ENCODE peak calls at places on chromosomes 12 and 14, in six cellular contexts. S is IMR-90, V is A549, E is K562, B is HepG2, K is H1. Q is an unnamed sample.

GRCh38 chr12:78099806-78100205 is 269.1 kb downstream of the NAV3 start:
- DNase-seq in S (no peak), V (no peak), B (no peak), K (no peak), E (no peak), Q (no peak)

GRCh38 chr12:120760349-120761245 is 35.0 kb downstream of the ACADS start:
- DNase-seq in V (no peak), E (no peak), B (no peak), K (no peak), S (no peak), Q (no peak)

GRCh38 chr14:106843376-106843775 is 1317.0 kb downstream of the TMEM121 start:
- DNase-seq in K (no peak), E (no peak), V (no peak), B (no peak), S (no peak), Q (no peak)

GRCh38 chr12:53451661-53452158 is at the start of gene PCBP2:
- DNase-seq in S (peak), V (peak), K (peak), E (peak), B (peak), Q (peak)

GRCh38 chr12:28585146-28585545 is 394.9 kb downstream of the CCDC91 start:
- DNase-seq in K (no peak), S (no peak), B (no peak), E (no peak), V (no peak), Q (no peak)

GRCh38 chr12:102950950-102951490 is 6.5 kb upstream of the ASCL1 start:
- DNase-seq in K (no peak), B (no peak), E (no peak), S (no peak), V (no peak), Q (no peak)

GRCh38 chr12:104219908-104220404 is 4.4 kb downstream of the TXNRD1 start:
- DNase-seq in S (peak), E (peak), V (peak), B (peak), K (peak), Q (peak)

GRCh38 chr12:53740130-53740491 is 11.7 kb downstream of the CISTR start:
- DNase-seq in E (peak), B (no peak), S (no peak), V (no peak), K (no peak), Q (no peak)

GRCh38 chr12:54882074-54882473 is 27.8 kb downstream of the MUCL1 start:
- DNase-seq in B (no peak), K (no peak), V (no peak), E (no peak), S (no peak), Q (no peak)

GRCh38 chr12:124525455-124525854 is 42.0 kb downstream of the NCOR2 start:
- DNase-seq in S (no peak), V (no peak), K (no peak), E (no peak), B (no peak), Q (peak)

GRCh38 chr12:18752947-18753346 is 15.0 kb downstream of the CAPZA3 start:
- DNase-seq in K (no peak), E (no peak), S (no peak), V (no peak), B (no peak), Q (no peak)

GRCh38 chr12:47394070-47394469 is 311.8 kb downstream of the RPAP3 start:
- DNase-seq in K (no peak), S (no peak), V (peak), B (no peak), E (no peak), Q (no peak)

GRCh38 chr14:69010632-69011031 is 31.5 kb upstream of the ACTN1 start:
- DNase-seq in E (no peak), K (no peak), V (peak), B (no peak), S (no peak), Q (no peak)

GRCh38 chr14:90521121-90521929 is 124.5 kb downstream of the CALM1 start:
- DNase-seq in B (no peak), K (no peak), S (no peak), V (no peak), E (no peak), Q (no peak)

GRCh38 chr12:50614167-50614762 is 109.5 kb downstream of the DIP2B start:
- DNase-seq in E (peak), K (no peak), V (no peak), S (peak), B (no peak), Q (no peak)

GRCh38 chr12:128068211-128068610 is 198.8 kb upstream of the TMEM132C start:
- DNase-seq in V (no peak), B (no peak), K (no peak), S (no peak), E (no peak), Q (no peak)

GRCh38 chr12:95942532-95943230 is at the start of gene CCDC38:
- DNase-seq in K (peak), V (peak), S (peak), E (peak), B (peak), Q (peak)

GRCh38 chr14:67622675-67623074 is 3.0 kb downstream of the ARG2 start:
- DNase-seq in B (peak), K (no peak), V (peak), E (peak), S (peak), Q (no peak)

GRCh38 chr12:95615735-95616134 is 64.5 kb upstream of the USP44 start:
- DNase-seq in B (no peak), V (no peak), K (no peak), S (peak), E (no peak), Q (no peak)

GRCh38 chr14:67557118-67557517 is 24.0 kb downstream of the PLEKHH1 start:
- DNase-seq in V (peak), E (no peak), S (peak), K (no peak), B (peak), Q (no peak)

GRCh38 chr14:49972840-49973239 is 80.0 kb downstream of the ARF6 start:
- DNase-seq in S (peak), E (no peak), B (peak), K (no peak), V (peak), Q (no peak)

GRCh38 chr12:95763809-95764253 is 26.7 kb downstream of the NTN4 start:
- DNase-seq in V (peak), K (no peak), S (peak), E (no peak), B (peak), Q (no peak)

GRCh38 chr14:85702937-85703336 is 173.0 kb downstream of the FLRT2 start:
- DNase-seq in E (no peak), S (peak), V (no peak), K (no peak), B (no peak), Q (no peak)

GRCh38 chr14:69928111-69928523 is 48.9 kb downstream of the SMOC1 start:
- DNase-seq in S (peak), V (peak), B (no peak), K (no peak), E (no peak), Q (no peak)

GRCh38 chr14:75279153-75279738 is 618 bp downstream of the FOS start:
- DNase-seq in K (no peak), B (no peak), V (peak), E (peak), S (peak), Q (peak)

GRCh38 chr12:80837342-80837978 is 100.3 kb downstream of the LIN7A start:
- DNase-seq in V (peak), S (peak), K (no peak), B (peak), E (peak), Q (peak)

GRCh38 chr14:75985618-75986438 is at the start of gene IFT43:
- DNase-seq in E (peak), B (no peak), K (peak), V (peak), S (peak), Q (peak)

GRCh38 chr12:3187846-3188755 is 110.9 kb downstream of the TSPAN9 start:
- DNase-seq in K (no peak), S (no peak), V (no peak), E (no peak), B (no peak), Q (no peak)

GRCh38 chr12:106428379-106428778 is 70.8 kb downstream of the POLR3B start:
- DNase-seq in S (peak), K (no peak), E (no peak), V (no peak), B (no peak), Q (no peak)

GRCh38 chr14:57058319-57058718 is 210.4 kb downstream of the EXOC5 start:
- DNase-seq in E (no peak), B (no peak), S (no peak), V (no peak), K (no peak), Q (no peak)

GRCh38 chr14:94114589-94115067 is 4.1 kb downstream of the IFI27 start:
- DNase-seq in V (no peak), B (no peak), E (no peak), K (no peak), S (no peak), Q (no peak)

GRCh38 chr14:64196668-64197411 is 97.3 kb downstream of the ESR2 start:
- DNase-seq in K (peak), E (no peak), B (no peak), V (no peak), S (peak), Q (peak)

GRCh38 chr14:24132976-24133375 is 2.5 kb downstream of the FITM1 start:
- DNase-seq in V (no peak), B (no peak), E (no peak), S (no peak), K (no peak), Q (no peak)

GRCh38 chr12:45303955-45304354 is 88.1 kb downstream of the ANO6 start:
- DNase-seq in V (no peak), E (no peak), S (no peak), K (no peak), B (no peak), Q (no peak)

GRCh38 chr12:92041742-92042141 is 103.9 kb downstream of the BTG1 start:
- DNase-seq in E (no peak), B (no peak), V (no peak), K (no peak), S (peak), Q (no peak)

GRCh38 chr12:56803750-56804149 is 40.6 kb downstream of the HSD17B6 start:
- DNase-seq in K (no peak), E (no peak), S (no peak), V (no peak), B (no peak), Q (no peak)

GRCh38 chr12:22858849-22859569 is 234.0 kb downstream of the ETNK1 start:
- DNase-seq in V (no peak), E (no peak), K (no peak), B (no peak), S (peak), Q (no peak)

GRCh38 chr14:73058923-73059311 is 583 bp downstream of the RBM25 start:
- DNase-seq in E (no peak), B (peak), S (peak), V (peak), K (peak), Q (peak)
- TF ChIP-seq USF2 in E (no peak), B (no peak), S (no peak), V (no peak), K (no peak), Q (no peak)

GRCh38 chr14:35231207-35231755 is 60.9 kb upstream of the PSMA6 start:
- DNase-seq in B (no peak), E (no peak), S (no peak), V (no peak), K (no peak), Q (no peak)
- TF ChIP-seq USF2 in B (no peak), E (no peak), S (no peak), V (no peak), K (no peak), Q (no peak)

GRCh38 chr12:68612245-68612644 is 1.5 kb downstream of the RAP1B start:
- DNase-seq in B (no peak), S (peak), E (peak), K (no peak), V (no peak), Q (no peak)

GRCh38 chr12:68608191-68608590 is 2.5 kb upstream of the RAP1B start:
- DNase-seq in V (no peak), B (no peak), S (no peak), E (no peak), K (no peak), Q (no peak)

GRCh38 chr12:68611094-68611818 is 557 bp downstream of the RAP1B start:
- DNase-seq in S (peak), B (no peak), V (peak), E (peak), K (peak), Q (peak)

GRCh38 chr12:68610435-68611093 is at the start of gene RAP1B:
- DNase-seq in K (peak), S (peak), B (peak), E (peak), V (peak), Q (peak)

GRCh38 chr12:68609955-68610434 is 704 bp upstream of the RAP1B start:
- DNase-seq in V (peak), S (peak), E (no peak), K (no peak), B (no peak), Q (peak)
- TF ChIP-seq USF2 in V (no peak), S (no peak), E (no peak), K (no peak), B (no peak), Q (no peak)

GRCh38 chr12:122166422-122167327 is 7.3 kb downstream of the IL31 start:
- DNase-seq in B (no peak), V (no peak), K (no peak), E (no peak), S (no peak), Q (no peak)
- TF ChIP-seq USF2 in B (no peak), V (no peak), K (no peak), E (no peak), S (no peak), Q (no peak)

DNA sequence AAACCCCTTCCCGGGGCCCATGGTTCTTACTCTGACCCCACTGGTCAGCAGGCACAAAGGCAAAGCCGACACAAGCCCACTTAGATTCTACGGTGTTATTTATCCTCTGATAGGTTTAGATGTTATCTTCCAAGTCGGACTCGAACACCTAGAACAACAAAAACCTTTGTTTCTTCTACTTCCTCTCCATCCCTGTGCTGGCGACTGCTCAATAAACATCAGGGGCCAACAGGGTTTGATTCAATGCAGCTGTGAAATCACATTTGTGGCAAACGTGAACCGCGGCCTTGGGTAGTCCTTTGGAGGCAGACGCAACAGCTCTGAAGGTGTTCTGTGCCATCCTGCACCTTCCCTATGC is 87.1 kb downstream of the CHGA start:
- DNase-seq in K (no peak), B (peak), S (no peak), E (no peak), V (no peak), Q (no peak)
- TF ChIP-seq USF2 in K (no peak), B (no peak), S (no peak), E (no peak), V (no peak), Q (no peak)

DNA sequence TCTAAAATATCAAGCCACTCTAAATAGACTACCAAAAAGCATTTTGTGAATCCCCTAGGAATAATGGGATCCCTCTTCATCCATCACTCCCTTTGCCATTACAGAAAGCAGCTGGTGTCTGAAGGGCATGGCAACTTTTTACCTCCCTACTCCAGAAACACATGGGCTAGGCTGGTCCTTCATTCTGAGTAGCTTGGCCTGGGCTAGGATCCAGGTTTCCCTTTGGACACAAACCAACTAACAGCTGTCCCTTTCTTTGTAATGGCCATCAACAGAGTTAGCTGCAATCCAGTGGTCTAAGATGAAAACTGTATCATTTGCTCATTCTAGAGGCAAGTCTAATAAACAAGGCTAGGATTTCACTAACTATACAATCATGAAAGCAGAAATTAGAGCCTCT is 7.4 kb downstream of the GRIN2B start:
- DNase-seq in V (no peak), E (no peak), K (no peak), S (no peak), B (no peak), Q (no peak)
- TF ChIP-seq USF2 in V (no peak), E (no peak), K (no peak), S (no peak), B (no peak), Q (no peak)

GRCh38 chr12:25828188-25828587 is 130.3 kb upstream of the RASSF8 start:
- DNase-seq in B (no peak), V (no peak), K (no peak), E (no peak), S (no peak), Q (no peak)

GRCh38 chr12:25827141-25827540 is 131.3 kb upstream of the RASSF8 start:
- DNase-seq in B (no peak), K (no peak), E (no peak), S (no peak), V (no peak), Q (no peak)

GRCh38 chr12:25827747-25828146 is 130.7 kb upstream of the RASSF8 start:
- DNase-seq in K (no peak), V (no peak), B (no peak), S (peak), E (no peak), Q (no peak)

GRCh38 chr12:25830456-25830855 is 128.0 kb upstream of the RASSF8 start:
- DNase-seq in E (no peak), V (no peak), B (no peak), S (no peak), K (no peak), Q (no peak)

DNA sequence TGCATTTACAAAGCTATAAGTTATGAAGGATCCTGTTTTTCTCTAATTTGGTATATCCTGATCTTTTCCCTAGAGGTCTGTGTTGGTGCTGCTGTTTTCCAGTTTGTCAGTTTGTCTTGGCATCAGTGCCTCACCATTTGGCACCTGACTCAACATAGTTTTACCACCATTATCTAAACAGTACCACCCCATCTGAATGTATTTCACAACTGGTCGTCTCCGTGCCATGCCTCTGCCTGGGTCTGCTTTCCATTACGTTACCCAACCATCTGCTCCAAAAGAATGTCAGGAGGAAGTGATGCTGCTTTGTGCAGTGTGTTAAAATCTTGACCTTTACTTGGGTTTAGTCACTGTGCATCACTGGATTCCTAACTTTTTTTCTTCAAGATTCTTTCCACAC is 129.3 kb upstream of the RASSF8 start:
- DNase-seq in V (peak), K (no peak), E (no peak), B (no peak), S (peak), Q (no peak)
- TF ChIP-seq USF2 in V (no peak), K (no peak), E (no peak), B (no peak), S (peak), Q (no peak)

DNA sequence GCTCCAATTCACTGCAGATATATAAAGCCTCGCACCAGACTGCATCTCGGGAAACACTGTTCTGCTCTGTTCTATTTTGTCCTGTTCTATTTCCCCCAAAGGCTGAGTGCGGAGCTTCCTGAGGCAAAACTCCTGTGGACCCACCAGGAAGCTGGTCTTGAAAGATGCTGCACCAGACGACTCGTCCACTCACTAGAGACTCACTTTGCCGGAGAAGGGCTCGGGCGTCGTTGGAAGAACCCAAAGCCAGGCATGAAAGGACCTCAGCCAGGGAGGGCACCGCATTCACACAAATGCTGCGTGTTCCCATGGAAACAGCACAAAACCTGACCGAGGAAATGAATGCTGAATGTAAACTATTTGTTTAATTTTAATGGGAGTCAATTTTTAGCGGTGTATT is 331.1 kb upstream of the SFSWAP start:
- DNase-seq in K (peak), E (no peak), S (no peak), V (no peak), B (no peak), Q (no peak)
- TF ChIP-seq USF2 in K (no peak), E (no peak), S (no peak), V (no peak), B (no peak), Q (no peak)

GRCh38 chr12:89366676-89367364 is 14.5 kb upstream of the DUSP6 start:
- DNase-seq in V (no peak), K (no peak), E (no peak), B (no peak), S (no peak), Q (no peak)
- TF ChIP-seq USF2 in V (no peak), K (no peak), E (no peak), B (no peak), S (no peak), Q (no peak)